ENCODE peak calls at places on chromosomes 16 and 17, in four cellular contexts. One of them, this sample, is unnamed.

GRCh38 chr17:52138350-52138749 is 20.2 kb downstream of the CA10 start:
- DNase-seq in activated naive CD8-positive, alpha-beta T cell treated with anti-CD3 and anti-CD28 coated beads, Interleukin-2, amount 50 U/mL, for 16 hours: no peak
- DNase-seq in esophagus muscularis mucosa: no peak
- DNase-seq in HTR-8/SVneo: no peak
- DNase-seq in this sample: no peak

GRCh38 chr16:53809088-53809951 is 105.4 kb downstream of the FTO start:
- DNase-seq in esophagus muscularis mucosa: no peak
- DNase-seq in activated naive CD8-positive, alpha-beta T cell treated with anti-CD3 and anti-CD28 coated beads, Interleukin-2, amount 50 U/mL, for 16 hours: no peak
- DNase-seq in HTR-8/SVneo: peak
- DNase-seq in this sample: no peak

GRCh38 chr17:73423806-73424205 is 112.0 kb upstream of the CDC42EP4 start:
- DNase-seq in activated naive CD8-positive, alpha-beta T cell treated with anti-CD3 and anti-CD28 coated beads, Interleukin-2, amount 50 U/mL, for 16 hours: no peak
- DNase-seq in esophagus muscularis mucosa: no peak
- DNase-seq in HTR-8/SVneo: no peak
- DNase-seq in this sample: no peak

GRCh38 chr16:87681990-87682570 is 79.8 kb downstream of the JPH3 start:
- DNase-seq in activated naive CD8-positive, alpha-beta T cell treated with anti-CD3 and anti-CD28 coated beads, Interleukin-2, amount 50 U/mL, for 16 hours: no peak
- DNase-seq in esophagus muscularis mucosa: no peak
- DNase-seq in HTR-8/SVneo: peak
- DNase-seq in this sample: no peak

GRCh38 chr17:81253358-81254131 is 14.4 kb downstream of the NDUFAF8 start:
- DNase-seq in HTR-8/SVneo: peak
- DNase-seq in esophagus muscularis mucosa: no peak
- DNase-seq in activated naive CD8-positive, alpha-beta T cell treated with anti-CD3 and anti-CD28 coated beads, Interleukin-2, amount 50 U/mL, for 16 hours: peak
- DNase-seq in this sample: peak

GRCh38 chr17:42518755-42519545 is 17.1 kb upstream of the NAGLU start:
- DNase-seq in esophagus muscularis mucosa: no peak
- DNase-seq in HTR-8/SVneo: peak
- DNase-seq in activated naive CD8-positive, alpha-beta T cell treated with anti-CD3 and anti-CD28 coated beads, Interleukin-2, amount 50 U/mL, for 16 hours: no peak
- DNase-seq in this sample: peak

GRCh38 chr17:27906623-27907022 is 13.5 kb upstream of the LYRM9 start:
- DNase-seq in esophagus muscularis mucosa: no peak
- DNase-seq in activated naive CD8-positive, alpha-beta T cell treated with anti-CD3 and anti-CD28 coated beads, Interleukin-2, amount 50 U/mL, for 16 hours: no peak
- DNase-seq in HTR-8/SVneo: no peak
- DNase-seq in this sample: no peak

GRCh38 chr17:82000803-82001649 is 21.7 kb downstream of the CENPX start:
- DNase-seq in HTR-8/SVneo: no peak
- DNase-seq in activated naive CD8-positive, alpha-beta T cell treated with anti-CD3 and anti-CD28 coated beads, Interleukin-2, amount 50 U/mL, for 16 hours: no peak
- DNase-seq in esophagus muscularis mucosa: no peak
- DNase-seq in this sample: no peak

GRCh38 chr17:11742891-11743290 is 144.6 kb downstream of the DNAH9 start:
- DNase-seq in esophagus muscularis mucosa: no peak
- DNase-seq in activated naive CD8-positive, alpha-beta T cell treated with anti-CD3 and anti-CD28 coated beads, Interleukin-2, amount 50 U/mL, for 16 hours: no peak
- DNase-seq in HTR-8/SVneo: no peak
- DNase-seq in this sample: no peak

GRCh38 chr17:79916991-79917901 is 78.0 kb upstream of the CBX4 start:
- DNase-seq in HTR-8/SVneo: no peak
- DNase-seq in esophagus muscularis mucosa: no peak
- DNase-seq in activated naive CD8-positive, alpha-beta T cell treated with anti-CD3 and anti-CD28 coated beads, Interleukin-2, amount 50 U/mL, for 16 hours: no peak
- DNase-seq in this sample: no peak

GRCh38 chr16:29729116-29729521 is 16.7 kb downstream of the C16orf54 start:
- DNase-seq in esophagus muscularis mucosa: no peak
- DNase-seq in activated naive CD8-positive, alpha-beta T cell treated with anti-CD3 and anti-CD28 coated beads, Interleukin-2, amount 50 U/mL, for 16 hours: no peak
- DNase-seq in HTR-8/SVneo: peak
- DNase-seq in this sample: no peak